ENCODE peak calls at places on chromosomes 16 and 17, in six cellular contexts. K, L, P, A, O and M are unnamed samples.

GRCh38 chr16:22386976-22387375 is 12.6 kb upstream of the CDR2 start:
- DNase-seq in K (no peak), L (no peak), P (no peak), A (peak; percentile 83), O (no peak), M (peak; percentile 94)

GRCh38 chr16:89412811-89413210 is 77.5 kb downstream of the ANKRD11 start:
- DNase-seq in K (no peak), L (no peak), P (no peak), A (no peak), O (no peak), M (no peak)

GRCh38 chr16:2783581-2784375 is 3.6 kb downstream of the PRSS33 start:
- DNase-seq in K (no peak), L (no peak), P (no peak), A (no peak), O (no peak), M (no peak)

GRCh38 chr17:29617481-29618271 is 5.0 kb downstream of the CORO6 start:
- DNase-seq in K (peak; percentile 71), L (peak; percentile 84), P (peak; percentile 89), A (peak; percentile 48), O (peak; percentile 81), M (peak; percentile 53)

GRCh38 chr16:46629331-46629843 is 8.2 kb upstream of the SHCBP1 start:
- DNase-seq in K (peak; percentile 8), L (no peak), P (no peak), A (peak; percentile 72), O (no peak), M (peak; percentile 73)

GRCh38 chr16:52873997-52874500 is 178.6 kb downstream of the CHD9NB start:
- DNase-seq in K (no peak), L (no peak), P (no peak), A (no peak), O (no peak), M (no peak)

GRCh38 chr16:86961133-86961720 is 356.0 kb downstream of the C16orf95 start:
- DNase-seq in K (no peak), L (no peak), P (no peak), A (peak; percentile 41), O (no peak), M (peak; percentile 24)

GRCh38 chr16:35102780-35103403 is 1643.5 kb downstream of the TP53TG3F start:
- DNase-seq in K (no peak), L (no peak), P (no peak), A (no peak), O (no peak), M (no peak)

GRCh38 chr17:80987941-80988461 is 3.6 kb upstream of the CHMP6 start:
- DNase-seq in K (no peak), L (no peak), P (no peak), A (no peak), O (no peak), M (no peak)

GRCh38 chr16:2473425-2473926 is 1.5 kb upstream of the TBC1D24 start:
- DNase-seq in K (no peak), L (peak; percentile 32), P (peak; percentile 12), A (no peak), O (no peak), M (no peak)

GRCh38 chr16:27232061-27232841 is 28.9 kb downstream of the KDM8 start:
- DNase-seq in K (no peak), L (no peak), P (peak; percentile 21), A (no peak), O (no peak), M (no peak)